ENCODE peak calls at places on chromosomes 13 and 19, in eight cellular contexts. G is tibial nerve, N is heart left ventricle, I is GM12891, C is stomach, Z is adrenal gland, A is lower leg skin, V is transverse colon. R is an unnamed sample.

GRCh38 chr13:113793718-113794085 is 34.7 kb downstream of the TMEM255B start:
- DNase-seq in V (no peak), Z (no peak), N (no peak), A (no peak), C (no peak), I (no peak), G (no peak), R (no peak)

GRCh38 chr19:40759352-40759751 is 8.3 kb downstream of the SNRPA start:
- DNase-seq in A (no peak), I (no peak), N (no peak), G (no peak), Z (no peak), C (no peak), V (no peak), R (no peak)

GRCh38 chr13:46160474-46161066 is 21.4 kb downstream of the LCP1 start:
- DNase-seq in G (no peak), N (no peak), Z (no peak), V (no peak), C (no peak), I (peak; percentile 38), A (no peak), R (peak; percentile 79)

GRCh38 chr13:110294146-110294545 is 12.8 kb downstream of the COL4A1 start:
- DNase-seq in G (no peak), A (peak; percentile 79), N (no peak), Z (no peak), C (no peak), I (no peak), V (no peak), R (no peak)

GRCh38 chr13:98026457-98026857 is 73.0 kb downstream of the IPO5 start:
- DNase-seq in I (no peak), Z (peak; percentile 30), C (no peak), A (no peak), V (no peak), G (no peak), N (no peak), R (no peak)

GRCh38 chr13:77986699-77987098 is 68.1 kb upstream of the EDNRB start:
- DNase-seq in I (no peak), C (no peak), Z (no peak), N (no peak), G (no peak), V (no peak), A (no peak), R (no peak)

GRCh38 chr19:29923653-29924052 is 18.4 kb upstream of the URI1 start:
- DNase-seq in Z (no peak), C (no peak), G (no peak), N (no peak), A (no peak), I (no peak), V (no peak), R (no peak)

GRCh38 chr19:11382898-11383705 is 1.0 kb downstream of the EPOR start:
- DNase-seq in C (peak; percentile 71), N (peak; percentile 30), I (no peak), G (no peak), V (peak; percentile 64), A (peak; percentile 90), Z (peak; percentile 74), R (peak; percentile 96)

GRCh38 chr19:46497773-46498172 is 2.1 kb upstream of the PNMA8B start:
- DNase-seq in N (no peak), G (no peak), A (no peak), V (no peak), Z (no peak), I (no peak), C (no peak), R (no peak)

GRCh38 chr13:101915333-101915732 is 462.9 kb downstream of the ITGBL1 start:
- DNase-seq in Z (no peak), C (no peak), A (no peak), I (no peak), V (no peak), N (no peak), G (no peak), R (no peak)

GRCh38 chr19:49664171-49665070 is 1.2 kb downstream of the IRF3 start:
- DNase-seq in V (peak; percentile 94), C (peak; percentile 93), G (peak; percentile 89), I (peak; percentile 83), A (peak; percentile 99), N (peak; percentile 90), Z (peak; percentile 91), R (peak; percentile 83)

GRCh38 chr19:50515168-50515561 is 1.5 kb upstream of the ASPDH start:
- DNase-seq in Z (no peak), G (no peak), N (no peak), V (no peak), I (no peak), A (no peak), C (no peak), R (no peak)

GRCh38 chr19:46579286-46579944 is 21.7 kb upstream of the CALM3 start:
- DNase-seq in A (peak; percentile 70), G (no peak), I (no peak), C (no peak), Z (no peak), V (no peak), N (no peak), R (no peak)

GRCh38 chr19:15262011-15262410 is 29.8 kb upstream of the EPHX3 start:
- DNase-seq in N (no peak), C (no peak), V (no peak), Z (no peak), I (no peak), G (no peak), A (no peak), R (no peak)

GRCh38 chr13:108069521-108070210 is 145.7 kb downstream of the LIG4 start:
- DNase-seq in Z (no peak), V (no peak), C (no peak), G (no peak), I (no peak), A (no peak), N (no peak), R (no peak)

GRCh38 chr13:26629260-26629659 is 71.8 kb downstream of the WASF3 start:
- DNase-seq in A (no peak), C (no peak), Z (no peak), N (no peak), V (no peak), I (no peak), G (no peak), R (peak; percentile 14)

GRCh38 chr13:101417043-101417406 is 717 bp upstream of the NALCN start:
- DNase-seq in V (no peak), A (no peak), I (no peak), C (no peak), G (no peak), Z (no peak), N (no peak), R (no peak)

GRCh38 chr13:41077475-41077874 is 16.2 kb downstream of the WBP4 start:
- DNase-seq in I (no peak), G (no peak), Z (no peak), V (no peak), A (no peak), C (no peak), N (no peak), R (no peak)
- TF ChIP-seq POLR2A in I (no peak), G (no peak), Z (no peak), V (no peak), A (no peak), C (no peak), N (no peak), R (no peak)

GRCh38 chr19:42343344-42344110 is 18.1 kb downstream of the MEGF8 start:
- DNase-seq in I (no peak), G (no peak), N (no peak), V (no peak), Z (no peak), C (no peak), A (no peak), R (peak; percentile 18)
- TF ChIP-seq POLR2A in I (no peak), G (no peak), N (no peak), V (no peak), Z (no peak), C (no peak), A (no peak), R (no peak)

DNA sequence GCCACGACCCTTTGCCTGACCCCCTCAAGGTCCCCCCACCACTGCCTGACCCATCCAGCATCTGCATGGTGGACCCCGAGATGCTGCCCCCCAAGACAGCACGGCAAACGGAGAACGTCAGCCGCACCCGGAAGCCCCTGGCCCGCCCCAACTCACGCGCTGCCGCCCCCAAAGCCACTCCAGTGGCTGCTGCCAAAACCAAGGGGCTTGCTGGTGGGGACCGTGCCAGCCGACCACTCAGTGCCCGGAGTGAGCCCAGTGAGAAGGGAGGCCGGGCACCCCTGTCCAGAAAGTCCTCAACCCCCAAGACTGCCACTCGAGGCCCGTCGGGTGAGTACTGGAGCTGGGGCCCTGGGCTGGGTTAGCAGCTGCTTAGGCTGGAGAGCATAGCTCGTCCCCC is 8.6 kb downstream of the MAP1S start:
- DNase-seq in C (no peak), V (no peak), Z (no peak), G (no peak), I (no peak), N (no peak), A (no peak), R (no peak)
- TF ChIP-seq POLR2A in C (no peak), V (no peak), Z (no peak), G (no peak), I (no peak), N (no peak), A (no peak), R (no peak)

GRCh38 chr19:19203012-19203856 is at the start of gene NR2C2AP:
- DNase-seq in G (peak; percentile 81), V (peak; percentile 95), C (peak; percentile 95), A (peak; percentile 98), I (peak; percentile 98), Z (peak; percentile 92), N (peak; percentile 91), R (peak; percentile 93)
- TF ChIP-seq POLR2A in G (no peak), V (no peak), C (no peak), A (no peak), I (peak; percentile 59), Z (no peak), N (peak; percentile 36), R (peak; percentile 38)

DNA sequence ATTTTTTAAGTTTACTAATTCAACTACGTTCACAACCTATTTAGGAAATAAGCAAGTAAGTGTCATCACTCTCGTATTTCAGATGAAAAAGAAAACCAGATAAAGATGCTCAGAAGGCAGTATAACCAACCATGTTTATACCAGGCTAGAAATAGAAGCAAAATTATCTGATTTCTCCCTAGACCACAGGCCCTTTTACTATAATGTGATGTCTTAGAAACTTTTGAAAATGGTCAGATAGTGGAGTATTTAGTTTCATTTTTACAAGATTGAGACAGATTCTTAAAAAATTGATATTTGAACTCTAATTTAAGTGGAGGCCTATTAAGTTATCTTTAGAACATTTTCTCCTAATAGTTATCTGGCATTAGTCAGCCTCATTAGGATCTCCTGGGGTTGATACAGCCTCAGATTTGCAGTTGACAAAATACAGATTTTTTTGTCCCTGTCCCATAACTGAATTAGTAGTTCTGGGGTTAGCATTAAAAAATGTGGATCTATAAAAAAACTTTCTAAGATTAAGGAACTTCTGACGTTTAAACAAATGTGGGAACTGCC is 818.7 kb upstream of the PCDH9 start:
- DNase-seq in G (no peak), I (no peak), C (no peak), V (no peak), N (no peak), A (no peak), Z (no peak), R (no peak)
- TF ChIP-seq POLR2A in G (no peak), I (no peak), C (no peak), V (no peak), N (no peak), A (no peak), Z (no peak), R (no peak)

GRCh38 chr19:38335949-38336637 is 463 bp downstream of the CATSPERG start:
- DNase-seq in A (peak; percentile 99), C (peak; percentile 97), G (peak; percentile 84), N (peak; percentile 94), I (peak; percentile 90), Z (peak; percentile 98), V (peak; percentile 98), R (peak; percentile 95)
- TF ChIP-seq POLR2A in A (no peak), C (no peak), G (peak; percentile 14), N (peak; percentile 36), I (no peak), Z (no peak), V (peak; percentile 91), R (peak; percentile 67)